ENCODE peak calls at places on chromosomes 3 and 15, in eight cellular contexts. E is endothelial cell, O is AG09319, N is upper lobe of right lung, M is Peyer's patch, A is GM20000, I is colonic mucosa, C is right atrium auricular region. L is an unnamed sample.

GRCh38 chr3:61926913-61927312 is 365.5 kb downstream of the PTPRG start:
- DNase-seq in E (no peak), O (no peak), N (no peak), M (no peak), A (no peak), I (no peak), C (no peak), L (no peak)

GRCh38 chr3:8621141-8621540 is 23.5 kb downstream of the SSUH2 start:
- DNase-seq in E (no peak), O (no peak), N (no peak), M (no peak), A (no peak), I (no peak), C (no peak), L (no peak)

GRCh38 chr15:52652984-52653383 is 26.2 kb downstream of the ATOSA start:
- DNase-seq in E (no peak), O (no peak), N (no peak), M (no peak), A (no peak), I (peak; percentile 41), C (no peak), L (no peak)

GRCh38 chr3:13009132-13009945 is 63.9 kb downstream of the IQSEC1 start:
- DNase-seq in E (no peak), O (no peak), N (peak; percentile 90), M (no peak), A (peak; percentile 45), I (peak; percentile 73), C (no peak), L (no peak)

GRCh38 chr3:61541694-61542093 is 19.7 kb upstream of the PTPRG start:
- DNase-seq in E (no peak), O (no peak), N (no peak), M (no peak), A (no peak), I (no peak), C (no peak), L (no peak)

GRCh38 chr15:56353119-56353518 is 12.1 kb upstream of the TEX9 start:
- DNase-seq in E (no peak), O (no peak), N (no peak), M (no peak), A (no peak), I (no peak), C (no peak), L (no peak)

GRCh38 chr3:139304383-139304782 is 39.4 kb upstream of the MRPS22 start:
- DNase-seq in E (no peak), O (no peak), N (no peak), M (no peak), A (no peak), I (no peak), C (no peak), L (no peak)

GRCh38 chr15:75234191-75234810 is 23.8 kb upstream of the GOLGA6C start:
- DNase-seq in E (no peak), O (no peak), N (peak; percentile 47), M (no peak), A (no peak), I (no peak), C (no peak), L (no peak)

GRCh38 chr15:100249096-100249815 is 92.5 kb downstream of the ADAMTS17 start:
- DNase-seq in E (no peak), O (no peak), N (no peak), M (no peak), A (no peak), I (no peak), C (no peak), L (no peak)

GRCh38 chr3:160449660-160450598 is at the start of gene TRIM59:
- DNase-seq in E (peak; percentile 94), O (peak; percentile 91), N (peak; percentile 97), M (peak; percentile 95), A (peak; percentile 98), I (peak; percentile 95), C (peak; percentile 68), L (peak; percentile 92)

GRCh38 chr15:44250566-44250965 is 38.0 kb upstream of the GOLM2 start:
- DNase-seq in E (no peak), O (no peak), N (no peak), M (no peak), A (no peak), I (no peak), C (no peak), L (no peak)
- TF ChIP-seq CTCF in E (no peak), O (no peak), N (no peak), M (no peak), A (no peak), I (no peak), C (no peak), L (no peak)

GRCh38 chr3:128463771-128464170 is 2.9 kb downstream of the DNAJB8 start:
- DNase-seq in E (no peak), O (no peak), N (no peak), M (no peak), A (no peak), I (no peak), C (no peak), L (no peak)

GRCh38 chr3:128463354-128463753 is 3.3 kb downstream of the DNAJB8 start:
- DNase-seq in E (no peak), O (no peak), N (no peak), M (no peak), A (no peak), I (no peak), C (no peak), L (no peak)

GRCh38 chr3:128462341-128462910 is 4.3 kb downstream of the DNAJB8 start:
- DNase-seq in E (no peak), O (no peak), N (no peak), M (no peak), A (no peak), I (no peak), C (no peak), L (no peak)

GRCh38 chr3:128459451-128459820 is 7.3 kb downstream of the DNAJB8 start:
- DNase-seq in E (no peak), O (no peak), N (no peak), M (no peak), A (no peak), I (no peak), C (no peak), L (no peak)

DNA sequence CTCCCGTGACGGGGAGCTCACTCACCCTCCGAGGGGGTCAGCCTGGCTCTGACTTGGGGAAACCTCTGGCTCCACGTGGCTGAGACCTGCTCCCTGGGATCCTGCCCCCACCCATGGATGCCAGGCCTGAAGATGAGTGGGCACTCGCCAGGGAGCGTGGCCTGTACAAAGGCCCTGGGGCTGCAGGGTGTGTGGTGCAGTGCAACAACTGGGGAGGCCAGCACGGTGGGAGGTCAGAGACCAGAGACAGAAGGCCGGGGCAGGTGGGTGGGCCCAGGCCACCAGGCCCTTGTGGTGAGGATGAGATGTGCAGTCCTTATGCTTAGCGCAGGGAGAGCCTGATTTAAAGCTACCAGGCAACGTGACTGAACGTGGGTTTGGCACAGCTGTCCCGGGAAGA is 5.0 kb downstream of the DNAJB8 start:
- DNase-seq in E (no peak), O (no peak), N (no peak), M (no peak), A (no peak), I (no peak), C (no peak), L (no peak)
- TF ChIP-seq CTCF in E (no peak), O (no peak), N (no peak), M (no peak), A (no peak), I (no peak), C (no peak), L (no peak)

DNA sequence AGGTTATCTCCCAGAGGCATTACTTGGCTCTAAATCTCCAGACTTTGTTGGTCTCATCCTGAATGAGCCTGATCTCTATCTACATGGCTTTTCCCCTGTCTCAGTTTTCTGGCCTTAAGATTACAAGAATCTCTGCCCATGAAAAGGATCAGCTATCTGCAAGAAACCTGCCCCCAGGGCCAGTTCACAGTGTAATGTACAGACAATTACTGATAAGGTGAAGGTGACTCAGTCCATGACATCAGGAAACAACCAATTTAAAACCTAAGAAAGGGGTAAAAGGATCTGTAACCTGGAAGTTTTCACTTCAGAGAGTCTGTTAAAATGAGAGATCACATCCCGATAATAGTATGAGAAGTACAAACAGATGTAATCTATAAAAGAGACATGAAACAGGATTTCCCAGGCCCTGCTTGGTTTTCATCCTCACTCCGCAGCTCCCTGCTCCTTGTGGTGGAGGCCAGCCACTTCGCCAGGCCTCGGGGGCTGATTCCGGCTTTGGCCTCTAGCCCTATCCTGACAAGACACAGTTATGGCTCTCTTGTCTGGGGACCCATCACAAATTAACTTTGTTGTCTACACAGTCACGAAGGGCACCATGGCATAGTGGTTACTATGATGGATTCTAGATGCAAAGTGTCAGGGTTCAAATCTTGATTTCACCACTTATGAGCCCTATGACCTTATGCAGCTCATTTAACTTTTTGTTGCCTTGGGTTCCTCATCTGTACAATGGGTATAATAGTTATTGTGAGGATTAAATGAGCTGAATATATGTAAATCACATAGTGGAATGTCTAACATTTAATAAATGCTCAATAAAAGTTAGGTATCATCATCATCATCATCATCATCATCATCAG is 137.0 kb downstream of the THSD4 start:
- DNase-seq in E (no peak), O (no peak), N (no peak), M (peak; percentile 68), A (no peak), I (no peak), C (no peak), L (no peak)
- TF ChIP-seq CTCF in E (no peak), O (no peak), N (no peak), M (peak; percentile 46), A (no peak), I (no peak), C (no peak), L (no peak)

GRCh38 chr3:32877598-32877997 is 59.8 kb downstream of the TRIM71 start:
- DNase-seq in E (no peak), O (no peak), N (no peak), M (no peak), A (no peak), I (no peak), C (no peak), L (no peak)

GRCh38 chr3:32872487-32873382 is 54.9 kb downstream of the TRIM71 start:
- DNase-seq in E (no peak), O (no peak), N (peak; percentile 80), M (no peak), A (no peak), I (no peak), C (no peak), L (no peak)

GRCh38 chr3:32870373-32871091 is 52.7 kb downstream of the TRIM71 start:
- DNase-seq in E (no peak), O (no peak), N (no peak), M (no peak), A (no peak), I (no peak), C (no peak), L (no peak)

GRCh38 chr3:32876920-32877319 is 59.1 kb downstream of the TRIM71 start:
- DNase-seq in E (no peak), O (no peak), N (no peak), M (no peak), A (no peak), I (no peak), C (no peak), L (no peak)

DNA sequence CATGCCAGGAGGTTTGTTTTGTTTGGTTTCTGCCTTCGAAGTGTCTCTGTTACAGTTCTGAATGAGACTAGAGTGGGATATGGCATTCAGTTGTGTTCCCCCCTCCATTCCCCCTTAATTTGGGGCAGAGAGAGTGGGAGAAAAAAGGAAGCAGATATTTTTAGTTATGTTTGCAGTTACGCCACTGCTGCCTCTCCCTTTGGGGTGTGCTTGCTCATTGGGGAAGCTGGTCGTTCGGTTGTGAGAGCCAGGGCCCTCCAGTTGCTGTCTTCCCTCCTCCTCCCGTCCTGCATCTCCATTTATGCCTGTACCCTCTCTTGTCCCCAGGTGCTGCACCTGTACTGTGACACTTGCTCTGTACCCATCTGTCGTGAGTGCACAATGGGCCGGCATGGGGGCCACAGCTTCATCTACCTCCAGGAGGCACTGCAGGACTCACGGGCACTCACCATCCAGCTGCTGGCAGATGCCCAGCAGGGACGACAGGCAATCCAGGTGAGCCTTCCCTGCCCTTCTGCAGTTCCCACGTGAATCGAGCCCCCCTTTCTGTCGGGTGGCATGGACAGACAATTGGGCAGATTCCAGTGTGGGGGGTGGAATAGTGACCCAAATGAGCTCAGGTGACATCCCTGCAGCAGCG is 55.8 kb downstream of the TRIM71 start:
- DNase-seq in E (no peak), O (no peak), N (peak; percentile 73), M (no peak), A (no peak), I (no peak), C (no peak), L (no peak)
- TF ChIP-seq CTCF in E (no peak), O (no peak), N (no peak), M (no peak), A (no peak), I (no peak), C (no peak), L (no peak)